ENCODE peak calls at places on chromosomes 2 and 18, in four cellular contexts. Q is heart left ventricle, U is right lobe of liver, K is HCT116. P is an unnamed sample.

GRCh38 chr2:42138163-42139016 is 30.8 kb upstream of the EML4 start:
- ATAC-seq in Q (no peak), U (no peak), K (no peak), P (peak)

GRCh38 chr2:124049136-124049535 is 24.0 kb downstream of the CNTNAP5 start:
- ATAC-seq in Q (no peak), U (no peak), K (no peak), P (no peak)

GRCh38 chr2:72744049-72744448 is 81.8 kb downstream of the EXOC6B start:
- ATAC-seq in Q (no peak), U (no peak), K (no peak), P (no peak)

GRCh38 chr2:226699321-226699720 is 100.3 kb downstream of the IRS1 start:
- ATAC-seq in Q (peak), U (no peak), K (peak), P (peak)

GRCh38 chr2:60409207-60409871 is 144.1 kb downstream of the BCL11A start:
- ATAC-seq in Q (no peak), U (no peak), K (no peak), P (no peak)

GRCh38 chr18:7567487-7568425 is 640 bp downstream of the PTPRM start:
- ATAC-seq in Q (peak), U (peak), K (peak), P (peak)

GRCh38 chr18:74132201-74132600 is 15.4 kb downstream of the FBXO15 start:
- ATAC-seq in Q (no peak), U (no peak), K (no peak), P (no peak)

GRCh38 chr2:70340921-70341765 is 39.3 kb upstream of the FAM136A start:
- ATAC-seq in Q (peak), U (peak), K (peak), P (no peak)

GRCh38 chr2:59786684-59787083 is 766.8 kb downstream of the BCL11A start:
- ATAC-seq in Q (no peak), U (no peak), K (no peak), P (no peak)

GRCh38 chr2:186544255-186544675 is 45.6 kb upstream of the ITGAV start:
- ATAC-seq in Q (peak), U (peak), K (peak), P (no peak)

GRCh38 chr2:124953921-124954320 is 928.8 kb downstream of the CNTNAP5 start:
- ATAC-seq in Q (no peak), U (no peak), K (no peak), P (no peak)

GRCh38 chr2:204570449-204570848 is 25.2 kb downstream of the PARD3B start:
- ATAC-seq in Q (no peak), U (no peak), K (no peak), P (no peak)

GRCh38 chr2:228657807-228658402 is 476.4 kb upstream of the SPHKAP start:
- ATAC-seq in Q (no peak), U (peak), K (peak), P (no peak)

DNA sequence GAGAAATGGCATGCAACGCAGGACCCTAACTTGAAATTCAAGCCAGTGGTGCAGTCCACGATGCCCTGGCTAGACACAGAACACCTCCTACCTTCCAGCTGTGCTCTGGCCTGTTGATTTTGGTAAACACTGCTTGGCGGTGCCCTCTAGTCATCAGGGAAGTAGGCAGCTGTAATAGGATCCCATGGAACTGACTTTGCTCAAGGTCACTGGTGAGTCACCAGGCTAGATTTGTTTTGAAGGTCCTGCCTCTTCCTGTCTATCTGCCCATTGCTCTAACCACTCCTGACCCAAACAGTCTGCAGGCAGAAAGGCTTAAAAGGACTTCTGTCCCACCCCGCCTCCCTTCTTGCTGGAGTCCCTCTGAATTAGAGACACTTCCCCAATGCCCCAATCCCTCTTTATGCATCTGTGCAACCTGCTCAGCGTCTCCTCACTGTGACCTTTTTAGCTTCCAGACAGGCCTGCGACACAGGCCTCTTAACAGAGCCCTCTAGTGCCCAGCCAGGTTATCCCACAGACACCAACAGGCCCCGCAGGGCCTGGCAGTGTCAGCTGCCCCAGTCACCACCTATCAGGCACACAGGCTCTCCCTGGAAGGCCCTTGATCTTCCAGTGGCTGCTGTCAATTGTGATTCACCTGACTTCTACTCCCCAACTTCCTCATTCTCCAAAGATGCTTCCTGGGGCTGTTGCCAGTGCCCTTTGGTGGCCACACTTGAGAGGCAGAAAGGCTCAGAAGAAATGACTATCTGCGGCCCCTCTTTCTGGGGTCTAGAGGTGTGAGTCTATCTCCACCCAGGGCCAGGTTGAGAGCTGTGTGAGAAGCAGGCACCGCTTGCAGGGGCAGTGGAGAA is 5.2 kb downstream of the TMEM127 start:
- ATAC-seq in Q (peak), U (peak), K (peak), P (peak)
- TF ChIP-seq POLR2A in Q (peak), U (peak), K (no peak), P (no peak)

DNA sequence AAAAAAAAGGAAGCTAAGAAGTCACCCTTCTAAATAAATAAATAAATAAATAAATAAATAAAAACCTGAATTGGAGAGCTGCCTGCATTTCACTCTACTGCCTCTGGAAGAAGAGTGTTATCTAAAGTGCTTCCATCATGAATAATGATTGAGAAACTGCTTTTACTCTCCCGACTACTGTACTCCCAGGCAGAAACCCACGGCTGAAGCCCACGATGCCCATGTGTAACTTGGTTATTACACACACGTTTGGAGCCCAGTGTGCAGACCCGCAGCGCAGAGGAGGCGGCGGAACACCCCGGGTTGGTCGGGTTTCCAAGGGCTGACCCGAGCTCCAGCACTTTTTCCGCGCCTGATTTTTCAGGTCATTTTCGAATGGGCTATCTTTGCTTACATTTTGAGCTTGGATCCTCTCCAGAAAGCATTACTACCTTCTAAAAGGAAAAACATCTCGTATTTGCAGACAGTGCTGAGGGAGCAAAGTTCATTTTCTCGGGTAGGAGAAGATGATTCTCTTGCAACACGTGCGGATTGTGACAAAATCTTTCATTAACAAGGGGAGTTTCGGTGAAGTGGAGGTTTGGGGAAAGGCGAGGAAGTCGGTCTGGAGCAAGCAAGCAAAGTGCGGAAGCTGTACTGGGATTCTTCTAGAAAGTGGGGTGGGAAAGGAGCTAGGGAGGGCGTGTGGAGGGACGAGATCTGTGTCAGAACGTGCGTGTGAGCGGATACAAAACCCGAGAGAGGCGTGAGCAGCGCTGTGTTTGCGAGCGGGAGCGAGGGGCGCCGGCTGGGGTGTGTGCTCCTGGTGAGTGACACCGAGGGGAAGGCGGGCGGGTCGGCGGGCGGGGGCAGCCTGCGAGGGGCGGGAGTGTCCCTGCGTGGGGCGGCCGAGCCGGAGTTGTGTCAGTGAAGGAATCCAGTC is at the start of gene SPATS2L:
- ATAC-seq in Q (peak), U (peak), K (peak), P (peak)
- TF ChIP-seq POLR2A in Q (peak), U (peak), K (no peak), P (no peak)

DNA sequence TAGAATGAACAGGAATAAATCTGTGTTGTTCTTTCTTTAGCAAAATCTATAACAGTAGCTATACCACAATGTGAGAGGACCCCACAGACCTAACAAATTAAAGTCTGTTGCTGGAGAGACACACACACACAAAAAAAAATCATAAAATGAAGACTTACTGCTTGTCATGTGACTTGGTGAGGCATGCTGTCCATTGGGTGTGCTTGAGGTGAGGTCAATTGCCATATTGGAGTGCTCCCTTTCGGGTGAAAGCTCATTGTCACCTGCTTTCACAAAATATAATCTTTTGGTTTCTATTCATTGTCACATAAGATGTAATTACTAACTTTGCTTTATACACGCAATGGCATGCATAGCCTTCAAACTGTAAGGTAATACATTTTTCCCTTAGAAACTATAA is 3.9 kb downstream of the IKZF2 start:
- ATAC-seq in Q (no peak), U (no peak), K (no peak), P (no peak)
- TF ChIP-seq POLR2A in Q (no peak), U (no peak), K (no peak), P (no peak)

GRCh38 chr2:201451330-201452057 is at the start of the genes STRADB and TRAK2:
- ATAC-seq in Q (peak), U (peak), K (peak), P (peak)
- TF ChIP-seq POLR2A in Q (peak), U (peak), K (peak), P (peak)

GRCh38 chr2:61690078-61690477 is 151.9 kb upstream of the XPO1 start:
- ATAC-seq in Q (no peak), U (peak), K (no peak), P (no peak)

GRCh38 chr2:61689526-61689925 is 151.4 kb upstream of the XPO1 start:
- ATAC-seq in Q (no peak), U (no peak), K (no peak), P (no peak)

GRCh38 chr2:61688369-61689334 is 150.5 kb upstream of the XPO1 start:
- ATAC-seq in Q (no peak), U (no peak), K (no peak), P (no peak)

GRCh38 chr2:61700465-61700864 is 153.4 kb downstream of the FAM161A start:
- ATAC-seq in Q (no peak), U (no peak), K (no peak), P (no peak)

DNA sequence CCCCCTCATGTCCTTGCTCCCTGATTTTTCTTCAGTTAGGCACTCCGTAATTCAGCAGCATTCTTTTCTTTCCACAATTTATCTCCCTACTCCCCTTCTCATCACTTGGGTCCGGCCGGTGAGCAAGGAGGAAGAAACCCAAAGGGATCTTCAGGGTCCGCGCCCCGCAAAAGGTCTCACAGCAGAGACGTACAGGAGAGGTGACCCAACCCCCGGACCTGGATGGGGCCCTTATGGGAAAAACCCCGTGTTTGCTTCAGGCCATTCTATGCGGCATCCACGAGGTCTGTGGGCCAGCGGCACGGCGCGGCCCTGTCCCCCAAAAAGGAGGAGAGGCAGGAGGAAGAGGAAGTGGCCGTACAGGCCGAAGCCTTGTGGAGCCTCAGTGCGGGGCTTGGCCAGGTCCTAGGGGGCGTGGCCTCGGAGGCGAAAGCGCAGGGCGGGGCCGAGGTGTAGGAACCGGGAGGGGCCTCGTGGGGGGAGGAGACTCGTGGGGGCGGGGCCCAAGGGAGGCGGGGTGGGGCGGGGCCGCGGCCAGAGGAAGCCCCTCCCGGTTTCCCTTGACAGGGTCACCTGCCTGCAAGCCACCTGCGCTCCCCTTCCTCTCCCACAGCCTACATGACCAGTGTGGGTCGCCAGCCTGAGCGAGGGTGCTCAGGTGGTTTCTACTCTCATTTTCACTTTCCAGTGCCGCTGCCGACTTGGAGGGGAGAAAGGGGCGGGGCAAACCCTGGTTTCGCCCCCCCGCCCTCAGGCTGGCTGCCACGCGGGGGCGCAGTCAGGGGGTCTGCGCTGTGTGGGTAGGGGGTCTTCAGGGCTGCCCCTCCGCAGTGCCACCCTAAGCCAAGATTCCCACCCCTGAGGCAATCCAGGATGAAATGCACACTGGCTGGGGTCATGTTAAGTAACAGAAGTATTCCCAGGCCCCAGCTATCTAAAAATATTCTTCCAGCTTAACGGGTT is 156.4 kb upstream of the XPO1 start:
- ATAC-seq in Q (peak), U (peak), K (peak), P (peak)
- TF ChIP-seq POLR2A in Q (peak), U (peak), K (no peak), P (peak)

GRCh38 chr2:96137611-96138129 is 632 bp downstream of the ASTL start:
- ATAC-seq in Q (no peak), U (no peak), K (no peak), P (no peak)

GRCh38 chr2:96136123-96136720 is 2.1 kb downstream of the ASTL start:
- ATAC-seq in Q (no peak), U (no peak), K (no peak), P (no peak)

GRCh38 chr2:96140941-96141623 is 2.8 kb upstream of the ASTL start:
- ATAC-seq in Q (no peak), U (no peak), K (no peak), P (no peak)

GRCh38 chr2:96138146-96139145 is at the start of gene ASTL:
- ATAC-seq in Q (peak), U (peak), K (peak), P (no peak)

DNA sequence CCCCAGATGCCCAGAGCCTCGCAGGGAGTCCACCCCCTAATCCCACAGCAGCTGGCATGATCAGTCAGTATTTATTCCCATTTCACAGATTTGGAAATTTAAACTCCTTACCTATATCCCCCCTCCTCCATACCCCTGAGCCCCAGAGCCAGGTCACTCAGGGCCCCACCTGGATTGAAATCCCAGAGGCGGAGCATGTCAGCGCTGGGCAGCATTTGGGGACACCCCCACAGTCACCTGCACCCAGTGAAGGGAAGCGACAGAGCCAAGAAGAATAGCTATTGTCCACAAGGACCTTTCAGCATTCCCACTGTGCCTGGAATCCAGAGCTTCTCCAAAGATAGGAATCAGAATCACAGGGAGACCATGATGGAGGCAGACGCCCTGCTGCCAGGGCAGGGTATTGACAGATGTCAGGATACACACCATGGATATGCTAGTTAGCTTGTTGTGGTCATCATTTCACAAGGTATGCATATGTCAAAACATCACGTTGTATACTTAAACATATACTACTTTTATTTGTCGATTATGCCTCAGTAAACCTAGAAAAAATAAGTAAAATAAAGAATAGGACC is 968 bp upstream of the ASTL start:
- ATAC-seq in Q (no peak), U (no peak), K (no peak), P (no peak)
- TF ChIP-seq POLR2A in Q (no peak), U (no peak), K (no peak), P (no peak)

GRCh38 chr2:54256091-54256694 is at the start of gene TSPYL6:
- ATAC-seq in Q (peak), U (no peak), K (no peak), P (no peak)
- TF ChIP-seq POLR2A in Q (no peak), U (no peak), K (no peak), P (no peak)

GRCh38 chr2:105744909-105745853 is at the start of gene NCK2:
- ATAC-seq in Q (peak), U (peak), K (peak), P (peak)
- TF ChIP-seq POLR2A in Q (peak), U (peak), K (no peak), P (no peak)

DNA sequence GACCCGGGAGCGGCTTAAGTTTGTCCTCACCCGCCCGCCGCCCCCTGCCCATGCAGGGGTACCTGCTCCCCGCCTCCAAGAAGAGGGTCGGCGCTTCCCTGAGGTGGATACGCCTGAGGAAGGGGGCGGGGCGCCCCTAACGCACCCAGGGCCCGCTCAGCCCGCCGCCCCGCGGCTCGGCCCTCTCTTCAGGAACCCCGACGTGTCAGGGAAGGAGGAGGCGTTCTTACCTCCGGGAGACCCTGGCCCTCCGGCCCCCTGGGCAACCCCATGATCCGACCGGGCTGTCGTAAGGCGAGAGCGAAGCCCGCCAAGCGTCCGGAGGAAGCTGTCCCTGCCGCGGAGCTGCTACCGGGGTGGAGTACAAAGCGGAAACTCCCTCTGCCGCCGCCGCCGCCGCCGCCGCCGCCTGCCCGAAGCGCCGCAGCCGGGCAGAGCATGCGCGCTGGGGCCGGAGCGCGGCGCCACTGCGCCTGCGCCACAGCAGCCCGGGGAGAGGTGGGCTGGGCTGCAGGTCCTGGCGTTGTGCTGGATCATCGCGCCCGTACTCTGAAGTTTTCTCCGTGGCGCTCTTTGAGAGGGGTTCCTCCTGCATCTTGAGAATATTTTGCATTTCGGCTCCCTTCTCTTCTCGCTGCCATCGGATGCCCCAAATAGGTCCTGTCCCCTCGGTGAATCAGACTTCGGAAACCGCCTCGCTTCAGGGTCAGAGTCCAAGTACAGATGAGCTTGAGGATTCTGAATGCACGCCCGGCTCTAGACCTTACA is at the start of gene CCDC93:
- ATAC-seq in Q (peak), U (peak), K (peak), P (peak)
- TF ChIP-seq POLR2A in Q (peak), U (peak), K (peak), P (peak)